ENCODE peak calls at places on chromosome X, in four cellular contexts. One of them, this sample, is unnamed. For H3K4me1, the result is how much of the 10 kb centered on the place peaks cover.

GRCh38 chrX:47687249-47687648 is 28.3 kb upstream of the UXT start:
- DNase-seq in OCI-LY7: no peak
- DNase-seq in hepatocyte: no peak
- DNase-seq in GM23338: no peak
- DNase-seq in this sample: no peak

GRCh38 chrX:63747331-63747730 is 37.7 kb downstream of the ARHGEF9 start:
- DNase-seq in OCI-LY7: no peak
- DNase-seq in hepatocyte: no peak
- DNase-seq in GM23338: no peak
- DNase-seq in this sample: peak

GRCh38 chrX:24965400-24965799 is 50.4 kb downstream of the ARX start:
- DNase-seq in OCI-LY7: no peak
- DNase-seq in hepatocyte: no peak
- DNase-seq in GM23338: no peak
- DNase-seq in this sample: no peak

GRCh38 chrX:112968351-112969133 is 127.9 kb upstream of the AMOT start:
- DNase-seq in OCI-LY7: no peak
- DNase-seq in hepatocyte: peak
- DNase-seq in GM23338: no peak
- DNase-seq in this sample: peak

GRCh38 chrX:97267376-97267775 is 383.7 kb downstream of the RPA4 start:
- DNase-seq in OCI-LY7: no peak
- DNase-seq in hepatocyte: no peak
- DNase-seq in GM23338: no peak
- DNase-seq in this sample: peak

GRCh38 chrX:82141942-82142341 is 940.0 kb downstream of the SH3BGRL start:
- DNase-seq in OCI-LY7: no peak
- DNase-seq in hepatocyte: no peak
- DNase-seq in GM23338: no peak
- DNase-seq in this sample: no peak

GRCh38 chrX:78102100-78102499 is 1.9 kb upstream of the PGK1 start:
- DNase-seq in OCI-LY7: peak
- DNase-seq in hepatocyte: no peak
- DNase-seq in GM23338: no peak
- DNase-seq in this sample: no peak

GRCh38 chrX:96424007-96424406 is 260.6 kb upstream of the DIAPH2 start:
- DNase-seq in OCI-LY7: no peak
- DNase-seq in hepatocyte: peak
- DNase-seq in GM23338: no peak
- DNase-seq in this sample: peak

GRCh38 chrX:9466115-9466495 is 1.2 kb downstream of the TBL1X start:
- DNase-seq in OCI-LY7: peak
- DNase-seq in hepatocyte: peak
- DNase-seq in GM23338: peak
- DNase-seq in this sample: peak

GRCh38 chrX:19964017-19964710 is 26.7 kb downstream of the BCLAF3 start:
- DNase-seq in OCI-LY7: no peak
- DNase-seq in hepatocyte: no peak
- DNase-seq in GM23338: no peak
- DNase-seq in this sample: peak

GRCh38 chrX:111353810-111354209 is 58.2 kb downstream of the DCX start:
- DNase-seq in OCI-LY7: no peak
- DNase-seq in hepatocyte: no peak
- DNase-seq in GM23338: no peak
- DNase-seq in this sample: peak

GRCh38 chrX:87900320-87900908 is 382.8 kb downstream of the KLHL4 start:
- DNase-seq in OCI-LY7: no peak
- DNase-seq in hepatocyte: no peak
- DNase-seq in GM23338: peak
- DNase-seq in this sample: no peak

GRCh38 chrX:132708529-132708928 is 219.7 kb upstream of the MBNL3 start:
- DNase-seq in OCI-LY7: no peak
- DNase-seq in hepatocyte: no peak
- DNase-seq in GM23338: no peak
- DNase-seq in this sample: no peak

GRCh38 chrX:42175843-42176242 is 252.5 kb upstream of the CASK start:
- DNase-seq in OCI-LY7: no peak
- DNase-seq in hepatocyte: no peak
- DNase-seq in GM23338: no peak
- DNase-seq in this sample: no peak

GRCh38 chrX:120281761-120282160 is 29.5 kb downstream of the TMEM255A start:
- DNase-seq in OCI-LY7: no peak
- DNase-seq in hepatocyte: no peak
- DNase-seq in GM23338: no peak
- DNase-seq in this sample: no peak

DNA sequence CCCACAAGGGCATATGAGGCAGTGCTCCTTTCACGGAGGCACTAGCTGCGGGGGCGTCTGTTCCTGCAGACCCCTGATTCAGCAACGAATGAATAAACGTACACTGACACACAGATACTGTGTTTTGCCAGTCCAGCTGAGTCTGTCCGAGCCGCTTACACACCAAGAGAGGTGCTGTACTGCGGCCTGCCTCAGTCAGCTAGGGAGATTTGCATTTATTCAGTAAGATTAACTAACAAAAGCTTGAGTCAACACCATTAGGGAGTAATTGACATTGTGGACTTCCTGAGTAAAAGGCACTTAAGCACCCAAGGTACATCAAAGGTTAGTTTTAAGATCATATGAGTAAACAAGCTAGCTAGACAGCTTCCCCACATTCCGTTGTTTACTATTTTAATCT is 31.0 kb upstream of the BEX4 start:
- DNase-seq in OCI-LY7: no peak
- DNase-seq in hepatocyte: no peak
- DNase-seq in GM23338: peak
- DNase-seq in this sample: no peak
- TF ChIP-seq CTCF in OCI-LY7: no peak
- TF ChIP-seq CTCF in hepatocyte: no peak
- TF ChIP-seq CTCF in GM23338: no peak
- TF ChIP-seq CTCF in this sample: no peak

DNA sequence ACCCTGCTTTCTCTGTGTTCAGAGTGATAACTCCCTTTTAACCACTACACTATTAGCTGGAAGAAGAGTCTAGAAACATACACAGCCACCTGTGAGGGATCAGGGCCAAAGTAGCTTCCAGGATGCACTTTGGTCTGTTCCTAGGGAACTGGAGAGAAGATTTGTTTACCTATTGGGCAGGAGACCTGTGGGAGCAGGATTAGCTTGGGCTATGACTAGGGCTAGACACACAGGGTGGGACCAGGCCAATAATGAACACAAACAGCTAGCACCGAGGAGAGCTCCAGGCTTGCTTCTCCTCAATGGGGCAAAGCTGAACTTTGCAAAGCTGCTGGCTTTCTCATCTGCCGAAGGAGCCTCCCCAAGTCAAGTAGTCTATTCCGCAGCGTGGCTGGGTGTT is 24.4 kb upstream of the MAP7D3 start:
- DNase-seq in OCI-LY7: no peak
- DNase-seq in hepatocyte: peak
- DNase-seq in GM23338: no peak
- DNase-seq in this sample: no peak
- H3K4me1 ChIP-seq in OCI-LY7: under half
- H3K4me1 ChIP-seq in hepatocyte: under half
- H3K4me1 ChIP-seq in GM23338: under half
- H3K4me1 ChIP-seq in this sample: under half

GRCh38 chrX:103175944-103176753 is 38.8 kb upstream of the BEX4 start:
- DNase-seq in OCI-LY7: peak
- DNase-seq in hepatocyte: peak
- DNase-seq in GM23338: peak
- DNase-seq in this sample: peak

GRCh38 chrX:103171353-103171752 is 43.6 kb upstream of the BEX4 start:
- DNase-seq in OCI-LY7: no peak
- DNase-seq in hepatocyte: no peak
- DNase-seq in GM23338: peak
- DNase-seq in this sample: no peak

GRCh38 chrX:103170216-103170615 is 44.7 kb upstream of the BEX4 start:
- DNase-seq in OCI-LY7: no peak
- DNase-seq in hepatocyte: no peak
- DNase-seq in GM23338: no peak
- DNase-seq in this sample: peak
- TF ChIP-seq CTCF in OCI-LY7: no peak
- TF ChIP-seq CTCF in hepatocyte: no peak
- TF ChIP-seq CTCF in GM23338: no peak
- TF ChIP-seq CTCF in this sample: no peak

GRCh38 chrX:67781132-67781531 is 237.3 kb downstream of the AR start:
- DNase-seq in OCI-LY7: no peak
- DNase-seq in hepatocyte: no peak
- DNase-seq in GM23338: no peak
- DNase-seq in this sample: no peak
- H3K4me1 ChIP-seq in OCI-LY7: under half
- H3K4me1 ChIP-seq in hepatocyte: under half
- H3K4me1 ChIP-seq in GM23338: under half
- H3K4me1 ChIP-seq in this sample: under half

DNA sequence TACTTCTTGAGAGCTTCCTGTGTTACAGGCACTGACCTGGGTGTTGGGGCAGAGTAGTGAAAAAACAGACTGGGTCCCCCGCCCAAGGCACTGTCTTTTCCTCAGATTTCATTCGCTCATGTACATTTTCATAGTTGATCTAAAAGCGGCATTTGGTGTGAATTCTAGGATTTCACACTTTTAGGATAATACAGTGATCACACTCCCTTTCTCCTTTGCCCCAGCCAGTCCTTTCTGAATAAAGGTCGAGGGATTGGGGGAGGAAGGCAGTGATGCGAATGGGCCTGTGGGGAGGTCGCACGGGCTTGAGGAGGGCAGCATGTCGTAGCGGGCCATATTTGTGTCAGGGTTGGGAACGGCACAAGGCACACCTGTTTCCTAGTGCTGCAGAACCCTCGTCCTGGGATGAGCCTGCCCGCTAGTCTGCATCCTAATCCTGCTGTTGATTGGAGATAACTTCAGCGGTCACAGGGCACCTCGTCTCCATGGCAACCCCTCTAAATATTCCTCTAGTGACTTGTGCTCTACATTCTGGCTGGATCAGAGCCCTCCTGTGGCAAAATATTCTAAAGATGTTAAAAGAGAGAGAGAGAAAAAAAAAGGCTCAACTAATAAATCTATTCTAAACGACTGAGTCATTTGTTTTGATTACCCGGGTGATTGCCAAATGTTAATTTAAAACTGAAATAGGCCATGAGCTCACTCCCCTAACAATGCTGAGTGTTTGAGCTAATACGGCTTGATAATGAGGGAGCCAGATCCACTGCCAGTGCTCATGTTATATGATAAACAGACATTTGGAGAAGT is 21.8 kb downstream of the FHL1 start:
- DNase-seq in OCI-LY7: no peak
- DNase-seq in hepatocyte: peak
- DNase-seq in GM23338: peak
- DNase-seq in this sample: peak
- TF ChIP-seq CTCF in OCI-LY7: no peak
- TF ChIP-seq CTCF in hepatocyte: no peak
- TF ChIP-seq CTCF in GM23338: no peak
- TF ChIP-seq CTCF in this sample: no peak

GRCh38 chrX:134369576-134369975 is 90.4 kb upstream of the HPRT1 start:
- DNase-seq in OCI-LY7: peak
- DNase-seq in hepatocyte: no peak
- DNase-seq in GM23338: no peak
- DNase-seq in this sample: no peak
- H3K4me1 ChIP-seq in OCI-LY7: under half
- H3K4me1 ChIP-seq in hepatocyte: under half
- H3K4me1 ChIP-seq in GM23338: under half
- H3K4me1 ChIP-seq in this sample: under half

GRCh38 chrX:57929373-57929772 is 19.1 kb upstream of the ZXDA start:
- DNase-seq in OCI-LY7: peak
- DNase-seq in hepatocyte: no peak
- DNase-seq in GM23338: peak
- DNase-seq in this sample: peak
- TF ChIP-seq CTCF in OCI-LY7: peak
- TF ChIP-seq CTCF in hepatocyte: peak
- TF ChIP-seq CTCF in GM23338: peak
- TF ChIP-seq CTCF in this sample: peak

DNA sequence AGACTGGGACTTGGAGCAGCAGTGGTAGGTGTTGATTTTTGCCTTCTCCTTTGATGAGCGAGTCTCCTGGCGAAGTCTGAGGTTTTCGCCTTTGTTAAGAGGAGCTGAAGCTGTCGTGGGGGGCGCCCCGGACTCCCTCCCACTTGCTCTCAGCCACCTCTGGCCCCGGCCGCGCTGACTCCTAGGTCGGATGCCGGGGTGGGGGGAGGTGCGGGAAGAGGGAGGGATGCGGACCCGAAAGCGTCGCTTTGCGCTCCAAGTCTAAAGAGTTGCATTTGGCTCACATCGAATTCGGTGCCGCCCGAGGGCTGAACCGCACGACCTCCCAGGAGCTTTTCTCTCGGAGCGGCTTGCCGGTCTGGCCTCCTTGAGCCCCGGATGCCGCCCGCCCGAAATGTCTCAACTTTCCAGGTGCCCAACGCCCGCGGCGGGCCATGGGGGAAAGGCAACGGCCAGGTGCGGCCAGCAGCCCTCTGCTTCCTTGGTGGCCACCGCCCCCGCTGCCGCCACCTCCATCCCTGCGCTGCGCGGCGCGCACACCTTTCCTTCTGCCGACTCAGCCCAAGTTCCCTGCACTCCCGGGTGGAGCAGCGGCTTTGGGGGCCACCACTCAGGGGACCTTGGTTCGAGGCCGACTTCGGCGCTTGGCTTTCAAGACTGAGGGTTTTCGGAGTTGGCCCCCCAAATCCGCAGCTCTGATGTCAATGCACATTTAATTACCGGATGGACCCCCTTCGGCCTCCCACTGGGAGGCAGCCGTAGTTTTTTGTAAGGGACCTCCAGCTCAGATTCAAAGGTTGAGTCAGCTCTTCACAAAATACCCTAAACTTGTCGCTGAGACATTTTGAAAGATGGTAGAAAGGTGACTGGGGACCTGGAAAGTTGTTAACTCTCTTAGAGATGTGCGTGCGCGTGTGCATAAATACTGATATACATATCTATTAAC is 977 bp downstream of the AFF2 start:
- DNase-seq in OCI-LY7: peak
- DNase-seq in hepatocyte: peak
- DNase-seq in GM23338: peak
- DNase-seq in this sample: no peak
- H3K4me1 ChIP-seq in OCI-LY7: half or more
- H3K4me1 ChIP-seq in hepatocyte: under half
- H3K4me1 ChIP-seq in GM23338: under half
- H3K4me1 ChIP-seq in this sample: under half

GRCh38 chrX:154715825-154716224 is 35.1 kb downstream of the GAB3 start:
- DNase-seq in OCI-LY7: no peak
- DNase-seq in hepatocyte: no peak
- DNase-seq in GM23338: peak
- DNase-seq in this sample: no peak

GRCh38 chrX:154719132-154719675 is 31.7 kb downstream of the GAB3 start:
- DNase-seq in OCI-LY7: no peak
- DNase-seq in hepatocyte: no peak
- DNase-seq in GM23338: no peak
- DNase-seq in this sample: peak

GRCh38 chrX:154718607-154719006 is 32.3 kb downstream of the GAB3 start:
- DNase-seq in OCI-LY7: peak
- DNase-seq in hepatocyte: no peak
- DNase-seq in GM23338: no peak
- DNase-seq in this sample: no peak

GRCh38 chrX:154720067-154720466 is 30.8 kb downstream of the GAB3 start:
- DNase-seq in OCI-LY7: no peak
- DNase-seq in hepatocyte: no peak
- DNase-seq in GM23338: no peak
- DNase-seq in this sample: no peak

DNA sequence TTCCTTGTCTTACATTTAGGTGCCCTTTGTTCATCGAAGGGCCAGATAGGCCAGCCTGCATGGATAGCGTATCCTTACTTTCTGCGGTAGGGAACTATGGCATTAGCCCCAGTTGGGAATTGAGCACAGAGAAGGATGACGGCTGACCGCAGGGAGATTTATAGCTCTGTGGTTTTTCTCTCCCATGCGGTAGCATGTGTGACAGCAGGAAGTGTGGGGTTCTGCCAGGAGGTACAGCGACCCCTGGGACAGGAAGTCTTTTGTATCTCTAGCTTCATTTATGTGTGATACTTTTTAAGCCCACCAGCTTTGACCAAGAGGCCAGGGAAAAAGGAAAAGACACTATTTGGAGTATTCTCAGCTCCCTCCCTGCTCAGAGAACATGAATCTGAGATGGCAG is 33.1 kb downstream of the GAB3 start:
- DNase-seq in OCI-LY7: peak
- DNase-seq in hepatocyte: no peak
- DNase-seq in GM23338: no peak
- DNase-seq in this sample: peak
- TF ChIP-seq CTCF in OCI-LY7: peak
- TF ChIP-seq CTCF in hepatocyte: no peak
- TF ChIP-seq CTCF in GM23338: no peak
- TF ChIP-seq CTCF in this sample: peak

This sample was measured in fibroblast of lung.